ENCODE peak calls at places on chromosomes 5 and 9, in seven cellular contexts. One of them, this sample, is unnamed.

GRCh38 chr5:10756539-10756938 is 4.5 kb downstream of the DAP start:
- DNase-seq in fibroblast of mammary gland: peak; percentile 78
- DNase-seq in lower leg skin: no peak
- DNase-seq in body of pancreas: no peak
- DNase-seq in esophagus muscularis mucosa: no peak
- DNase-seq in WERI-Rb-1: no peak
- DNase-seq in OCI-LY7: no peak
- DNase-seq in this sample: no peak

GRCh38 chr9:72477862-72478564 is 43.4 kb upstream of the TMC1 start:
- DNase-seq in fibroblast of mammary gland: peak; percentile 42
- DNase-seq in lower leg skin: no peak
- DNase-seq in body of pancreas: peak; percentile 69
- DNase-seq in esophagus muscularis mucosa: no peak
- DNase-seq in WERI-Rb-1: no peak
- DNase-seq in OCI-LY7: no peak
- DNase-seq in this sample: no peak

GRCh38 chr9:78601957-78602565 is 305.1 kb downstream of the PSAT1 start:
- DNase-seq in fibroblast of mammary gland: peak; percentile 49
- DNase-seq in lower leg skin: no peak
- DNase-seq in body of pancreas: peak; percentile 35
- DNase-seq in esophagus muscularis mucosa: no peak
- DNase-seq in WERI-Rb-1: peak; percentile 45
- DNase-seq in OCI-LY7: peak; percentile 34
- DNase-seq in this sample: no peak

GRCh38 chr5:65018763-65019162 is 250.0 kb downstream of the CWC27 start:
- DNase-seq in fibroblast of mammary gland: no peak
- DNase-seq in lower leg skin: no peak
- DNase-seq in body of pancreas: no peak
- DNase-seq in esophagus muscularis mucosa: no peak
- DNase-seq in WERI-Rb-1: no peak
- DNase-seq in OCI-LY7: no peak
- DNase-seq in this sample: no peak

GRCh38 chr5:132275367-132276220 is 18.1 kb downstream of the PDLIM4 start:
- DNase-seq in fibroblast of mammary gland: no peak
- DNase-seq in lower leg skin: peak; percentile 67
- DNase-seq in body of pancreas: no peak
- DNase-seq in esophagus muscularis mucosa: no peak
- DNase-seq in WERI-Rb-1: no peak
- DNase-seq in OCI-LY7: no peak
- DNase-seq in this sample: no peak

GRCh38 chr9:70486127-70486526 is 71.7 kb upstream of the KLF9 start:
- DNase-seq in fibroblast of mammary gland: no peak
- DNase-seq in lower leg skin: no peak
- DNase-seq in body of pancreas: peak; percentile 69
- DNase-seq in esophagus muscularis mucosa: no peak
- DNase-seq in WERI-Rb-1: no peak
- DNase-seq in OCI-LY7: no peak
- DNase-seq in this sample: no peak

GRCh38 chr9:138069731-138070456 is 192.3 kb downstream of the CACNA1B start:
- DNase-seq in fibroblast of mammary gland: no peak
- DNase-seq in lower leg skin: peak; percentile 61
- DNase-seq in body of pancreas: peak; percentile 1
- DNase-seq in esophagus muscularis mucosa: no peak
- DNase-seq in WERI-Rb-1: no peak
- DNase-seq in OCI-LY7: no peak
- DNase-seq in this sample: no peak

GRCh38 chr9:109730228-109730627 is 49.8 kb upstream of the PALM2AKAP2 start:
- DNase-seq in fibroblast of mammary gland: no peak
- DNase-seq in lower leg skin: no peak
- DNase-seq in body of pancreas: peak; percentile 15
- DNase-seq in esophagus muscularis mucosa: peak; percentile 68
- DNase-seq in WERI-Rb-1: no peak
- DNase-seq in OCI-LY7: no peak
- DNase-seq in this sample: no peak

GRCh38 chr5:173909205-173909604 is 21.1 kb downstream of the CPEB4 start:
- DNase-seq in fibroblast of mammary gland: no peak
- DNase-seq in lower leg skin: no peak
- DNase-seq in body of pancreas: no peak
- DNase-seq in esophagus muscularis mucosa: no peak
- DNase-seq in WERI-Rb-1: no peak
- DNase-seq in OCI-LY7: peak; percentile 57
- DNase-seq in this sample: no peak

GRCh38 chr9:81902601-81903000 is 25.6 kb upstream of the SPATA31D4 start:
- DNase-seq in fibroblast of mammary gland: peak; percentile 56
- DNase-seq in lower leg skin: no peak
- DNase-seq in body of pancreas: no peak
- DNase-seq in esophagus muscularis mucosa: no peak
- DNase-seq in WERI-Rb-1: no peak
- DNase-seq in OCI-LY7: no peak
- DNase-seq in this sample: no peak

GRCh38 chr9:88372103-88372694 is 16.0 kb upstream of the SPIN1 start:
- DNase-seq in fibroblast of mammary gland: no peak
- DNase-seq in lower leg skin: no peak
- DNase-seq in body of pancreas: no peak
- DNase-seq in esophagus muscularis mucosa: no peak
- DNase-seq in WERI-Rb-1: peak; percentile 10
- DNase-seq in OCI-LY7: no peak
- DNase-seq in this sample: no peak
- TF ChIP-seq CTCF in fibroblast of mammary gland: no peak
- TF ChIP-seq CTCF in lower leg skin: no peak
- TF ChIP-seq CTCF in body of pancreas: no peak
- TF ChIP-seq CTCF in esophagus muscularis mucosa: no peak
- TF ChIP-seq CTCF in WERI-Rb-1: no peak
- TF ChIP-seq CTCF in OCI-LY7: no peak
- TF ChIP-seq CTCF in this sample: no peak

GRCh38 chr9:136527721-136528710 is 17.8 kb downstream of the NOTCH1 start:
- DNase-seq in fibroblast of mammary gland: no peak
- DNase-seq in lower leg skin: no peak
- DNase-seq in body of pancreas: no peak
- DNase-seq in esophagus muscularis mucosa: no peak
- DNase-seq in WERI-Rb-1: peak; percentile 91
- DNase-seq in OCI-LY7: no peak
- DNase-seq in this sample: no peak

GRCh38 chr9:136530472-136531089 is 15.3 kb downstream of the NOTCH1 start:
- DNase-seq in fibroblast of mammary gland: no peak
- DNase-seq in lower leg skin: no peak
- DNase-seq in body of pancreas: no peak
- DNase-seq in esophagus muscularis mucosa: no peak
- DNase-seq in WERI-Rb-1: no peak
- DNase-seq in OCI-LY7: no peak
- DNase-seq in this sample: no peak

GRCh38 chr9:136531186-136531903 is 14.5 kb downstream of the NOTCH1 start:
- DNase-seq in fibroblast of mammary gland: no peak
- DNase-seq in lower leg skin: no peak
- DNase-seq in body of pancreas: no peak
- DNase-seq in esophagus muscularis mucosa: no peak
- DNase-seq in WERI-Rb-1: no peak
- DNase-seq in OCI-LY7: no peak
- DNase-seq in this sample: no peak

GRCh38 chr9:136528716-136529341 is 17.0 kb downstream of the NOTCH1 start:
- DNase-seq in fibroblast of mammary gland: no peak
- DNase-seq in lower leg skin: no peak
- DNase-seq in body of pancreas: no peak
- DNase-seq in esophagus muscularis mucosa: no peak
- DNase-seq in WERI-Rb-1: no peak
- DNase-seq in OCI-LY7: no peak
- DNase-seq in this sample: no peak

DNA sequence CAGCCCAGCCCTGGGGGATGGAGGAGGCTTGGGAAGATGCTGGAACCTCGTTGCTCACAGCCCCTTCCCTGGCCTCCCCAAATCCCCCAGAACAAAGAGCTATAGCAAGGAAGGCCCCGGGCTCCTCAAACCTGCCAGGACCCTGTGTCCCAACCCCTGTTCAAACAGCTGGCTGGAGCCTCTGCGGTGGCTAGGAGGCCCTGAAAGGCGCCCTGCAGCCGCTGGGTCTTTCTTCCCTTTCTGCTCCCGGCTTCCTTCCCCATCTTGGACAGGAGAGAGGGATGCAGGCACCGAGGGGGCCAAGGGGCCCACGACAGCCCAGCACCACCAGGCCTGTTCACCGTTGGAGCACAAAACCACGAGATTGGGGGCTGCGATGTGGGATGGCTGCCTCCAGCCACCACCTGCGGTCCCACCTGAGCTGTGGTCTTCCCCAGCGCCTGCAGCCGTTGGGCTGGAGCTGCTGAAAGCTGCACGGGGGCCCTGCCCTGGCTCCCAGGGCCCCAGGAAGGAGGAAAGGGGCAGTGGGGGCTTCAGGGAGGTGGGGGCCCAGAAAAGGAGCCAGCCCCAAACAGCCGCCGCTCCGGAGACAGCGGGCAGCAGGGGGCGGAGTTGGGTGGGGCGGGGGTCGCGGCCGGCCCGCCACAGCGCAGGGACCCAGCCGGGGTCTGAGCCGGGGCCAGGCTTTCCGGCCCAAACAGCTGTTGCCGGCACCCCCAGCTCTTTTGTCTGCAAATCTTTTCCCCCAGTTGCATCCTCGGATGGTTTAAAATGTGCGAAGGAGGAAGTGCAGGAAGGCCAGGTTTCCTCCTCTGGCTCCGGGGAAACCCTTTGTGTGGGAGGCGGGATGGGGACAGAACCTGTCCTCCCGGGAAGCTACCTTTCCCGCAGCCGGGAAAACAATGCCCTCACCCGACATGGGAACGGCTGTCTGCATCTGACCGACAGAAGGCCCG is 16.1 kb downstream of the NOTCH1 start:
- DNase-seq in fibroblast of mammary gland: no peak
- DNase-seq in lower leg skin: no peak
- DNase-seq in body of pancreas: no peak
- DNase-seq in esophagus muscularis mucosa: no peak
- DNase-seq in WERI-Rb-1: no peak
- DNase-seq in OCI-LY7: no peak
- DNase-seq in this sample: no peak
- TF ChIP-seq CTCF in fibroblast of mammary gland: no peak
- TF ChIP-seq CTCF in lower leg skin: no peak
- TF ChIP-seq CTCF in body of pancreas: no peak
- TF ChIP-seq CTCF in esophagus muscularis mucosa: no peak
- TF ChIP-seq CTCF in WERI-Rb-1: no peak
- TF ChIP-seq CTCF in OCI-LY7: peak; percentile 38
- TF ChIP-seq CTCF in this sample: no peak

GRCh38 chr9:86285247-86285646 is 2.9 kb upstream of the ISCA1 start:
- DNase-seq in fibroblast of mammary gland: no peak
- DNase-seq in lower leg skin: no peak
- DNase-seq in body of pancreas: no peak
- DNase-seq in esophagus muscularis mucosa: no peak
- DNase-seq in WERI-Rb-1: no peak
- DNase-seq in OCI-LY7: no peak
- DNase-seq in this sample: no peak

GRCh38 chr9:86282979-86283535 is 719 bp upstream of the ISCA1 start:
- DNase-seq in fibroblast of mammary gland: peak; percentile 92
- DNase-seq in lower leg skin: no peak
- DNase-seq in body of pancreas: no peak
- DNase-seq in esophagus muscularis mucosa: no peak
- DNase-seq in WERI-Rb-1: no peak
- DNase-seq in OCI-LY7: no peak
- DNase-seq in this sample: no peak

GRCh38 chr9:86288501-86288900 is 6.2 kb upstream of the ISCA1 start:
- DNase-seq in fibroblast of mammary gland: no peak
- DNase-seq in lower leg skin: no peak
- DNase-seq in body of pancreas: no peak
- DNase-seq in esophagus muscularis mucosa: no peak
- DNase-seq in WERI-Rb-1: no peak
- DNase-seq in OCI-LY7: no peak
- DNase-seq in this sample: no peak

GRCh38 chr9:86286278-86286677 is 3.9 kb upstream of the ISCA1 start:
- DNase-seq in fibroblast of mammary gland: no peak
- DNase-seq in lower leg skin: no peak
- DNase-seq in body of pancreas: no peak
- DNase-seq in esophagus muscularis mucosa: no peak
- DNase-seq in WERI-Rb-1: no peak
- DNase-seq in OCI-LY7: no peak
- DNase-seq in this sample: no peak

DNA sequence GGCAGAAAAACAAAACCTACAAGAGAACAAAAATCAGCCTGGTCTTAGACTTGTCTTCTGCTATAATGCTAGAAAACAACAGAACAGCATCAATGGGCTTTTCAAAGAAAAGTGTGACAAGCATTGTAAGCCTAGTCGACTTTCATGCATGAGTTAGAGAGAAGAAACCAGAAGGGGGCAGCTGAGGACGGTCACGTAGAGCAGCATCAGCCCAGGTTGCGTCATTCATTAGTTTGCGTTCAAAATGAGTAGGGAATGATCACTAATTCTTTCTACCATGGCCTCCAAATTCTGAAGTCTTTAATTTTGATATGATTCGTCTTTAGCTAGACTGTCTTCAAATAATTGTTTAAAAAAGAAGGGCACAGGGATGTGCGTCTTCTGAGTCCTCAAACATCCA is 4.7 kb upstream of the ISCA1 start:
- DNase-seq in fibroblast of mammary gland: peak; percentile 71
- DNase-seq in lower leg skin: no peak
- DNase-seq in body of pancreas: no peak
- DNase-seq in esophagus muscularis mucosa: no peak
- DNase-seq in WERI-Rb-1: peak; percentile 38
- DNase-seq in OCI-LY7: peak; percentile 78
- DNase-seq in this sample: no peak
- TF ChIP-seq CTCF in fibroblast of mammary gland: peak; percentile 45
- TF ChIP-seq CTCF in lower leg skin: no peak
- TF ChIP-seq CTCF in body of pancreas: no peak
- TF ChIP-seq CTCF in esophagus muscularis mucosa: no peak
- TF ChIP-seq CTCF in WERI-Rb-1: peak; percentile 49
- TF ChIP-seq CTCF in OCI-LY7: peak; percentile 74
- TF ChIP-seq CTCF in this sample: no peak

GRCh38 chr9:37667706-37668672 is 17.2 kb downstream of the FRMPD1 start:
- DNase-seq in fibroblast of mammary gland: no peak
- DNase-seq in lower leg skin: no peak
- DNase-seq in body of pancreas: no peak
- DNase-seq in esophagus muscularis mucosa: no peak
- DNase-seq in WERI-Rb-1: peak; percentile 90
- DNase-seq in OCI-LY7: no peak
- DNase-seq in this sample: no peak
- TF ChIP-seq CTCF in fibroblast of mammary gland: peak; percentile 6
- TF ChIP-seq CTCF in lower leg skin: no peak
- TF ChIP-seq CTCF in body of pancreas: no peak
- TF ChIP-seq CTCF in esophagus muscularis mucosa: no peak
- TF ChIP-seq CTCF in WERI-Rb-1: peak; percentile 55
- TF ChIP-seq CTCF in OCI-LY7: no peak
- TF ChIP-seq CTCF in this sample: no peak

DNA sequence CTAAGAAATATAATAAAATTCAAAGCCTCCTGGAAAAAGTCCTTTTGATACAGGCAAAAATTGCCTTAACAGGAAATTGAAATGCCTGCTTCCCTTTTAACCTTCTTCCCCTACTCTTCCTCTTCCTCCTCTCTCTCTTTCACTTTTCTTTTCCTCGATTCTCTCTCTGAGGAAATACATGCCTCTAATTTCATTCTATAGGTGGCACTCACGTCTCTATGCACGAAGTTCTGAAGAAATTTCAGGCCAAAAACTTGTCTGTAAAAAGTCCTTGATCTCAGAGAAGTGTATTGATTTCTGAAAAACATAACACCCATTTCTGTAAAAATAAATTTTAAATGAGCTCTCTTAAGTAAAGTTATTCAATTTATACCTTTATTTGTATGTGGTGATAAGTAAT is 371.7 kb upstream of the IRX4 start:
- DNase-seq in fibroblast of mammary gland: no peak
- DNase-seq in lower leg skin: no peak
- DNase-seq in body of pancreas: no peak
- DNase-seq in esophagus muscularis mucosa: no peak
- DNase-seq in WERI-Rb-1: no peak
- DNase-seq in OCI-LY7: no peak
- DNase-seq in this sample: no peak
- TF ChIP-seq CTCF in fibroblast of mammary gland: no peak
- TF ChIP-seq CTCF in lower leg skin: no peak
- TF ChIP-seq CTCF in body of pancreas: no peak
- TF ChIP-seq CTCF in esophagus muscularis mucosa: no peak
- TF ChIP-seq CTCF in WERI-Rb-1: no peak
- TF ChIP-seq CTCF in OCI-LY7: no peak
- TF ChIP-seq CTCF in this sample: no peak